ENCODE peak calls at places on chromosomes 12 and 14, in four cellular contexts. One of them, this sample, is unnamed.

GRCh38 chr12:108302471-108303311 is 36.4 kb downstream of the CMKLR1 start:
- DNase-seq in astrocyte of the spinal cord: peak; percentile 80
- DNase-seq in foreskin fibroblast: peak; percentile 40
- DNase-seq in colonic mucosa: peak; percentile 35
- DNase-seq in this sample: peak; percentile 63

GRCh38 chr14:52729925-52730707 is at the start of gene STYX:
- DNase-seq in astrocyte of the spinal cord: peak; percentile 99
- DNase-seq in foreskin fibroblast: peak; percentile 100
- DNase-seq in colonic mucosa: peak; percentile 99
- DNase-seq in this sample: peak; percentile 99

GRCh38 chr14:24964048-24964447 is 85.9 kb downstream of the STXBP6 start:
- DNase-seq in astrocyte of the spinal cord: no peak
- DNase-seq in foreskin fibroblast: no peak
- DNase-seq in colonic mucosa: no peak
- DNase-seq in this sample: no peak

GRCh38 chr12:185197-185955 is 28.6 kb downstream of the SLC6A12 start:
- DNase-seq in astrocyte of the spinal cord: no peak
- DNase-seq in foreskin fibroblast: no peak
- DNase-seq in colonic mucosa: no peak
- DNase-seq in this sample: no peak

GRCh38 chr12:58413794-58414193 is 472.4 kb downstream of the ATP23 start:
- DNase-seq in astrocyte of the spinal cord: peak; percentile 75
- DNase-seq in foreskin fibroblast: peak; percentile 54
- DNase-seq in colonic mucosa: no peak
- DNase-seq in this sample: peak; percentile 66

GRCh38 chr12:100955139-100955538 is 160.6 kb downstream of the ANO4 start:
- DNase-seq in astrocyte of the spinal cord: peak; percentile 90
- DNase-seq in foreskin fibroblast: peak; percentile 30
- DNase-seq in colonic mucosa: no peak
- DNase-seq in this sample: peak; percentile 79

GRCh38 chr14:97580923-97581495 is 783.8 kb downstream of the VRK1 start:
- DNase-seq in astrocyte of the spinal cord: no peak
- DNase-seq in foreskin fibroblast: no peak
- DNase-seq in colonic mucosa: no peak
- DNase-seq in this sample: no peak

GRCh38 chr12:83320350-83320749 is 633.6 kb downstream of the TMTC2 start:
- DNase-seq in astrocyte of the spinal cord: no peak
- DNase-seq in foreskin fibroblast: no peak
- DNase-seq in colonic mucosa: no peak
- DNase-seq in this sample: no peak

GRCh38 chr12:5102806-5103205 is 59.1 kb downstream of the KCNA5 start:
- DNase-seq in astrocyte of the spinal cord: no peak
- DNase-seq in foreskin fibroblast: peak; percentile 24
- DNase-seq in colonic mucosa: no peak
- DNase-seq in this sample: no peak

GRCh38 chr12:112007945-112008344 is 5.0 kb downstream of the TMEM116 start:
- DNase-seq in astrocyte of the spinal cord: no peak
- DNase-seq in foreskin fibroblast: no peak
- DNase-seq in colonic mucosa: no peak
- DNase-seq in this sample: peak; percentile 33

GRCh38 chr14:63286071-63286470 is 32.7 kb downstream of the GPHB5 start:
- DNase-seq in astrocyte of the spinal cord: no peak
- DNase-seq in foreskin fibroblast: no peak
- DNase-seq in colonic mucosa: no peak
- DNase-seq in this sample: no peak

GRCh38 chr14:96055065-96055752 is 16.0 kb downstream of the C14orf132 start:
- DNase-seq in astrocyte of the spinal cord: peak; percentile 31
- DNase-seq in foreskin fibroblast: peak; percentile 61
- DNase-seq in colonic mucosa: no peak
- DNase-seq in this sample: peak; percentile 68

GRCh38 chr12:2834581-2835491 is at the start of gene NRIP2:
- DNase-seq in astrocyte of the spinal cord: peak; percentile 68
- DNase-seq in foreskin fibroblast: peak; percentile 64
- DNase-seq in colonic mucosa: no peak
- DNase-seq in this sample: peak; percentile 74

GRCh38 chr14:22232486-22232885 is 356.5 kb downstream of the DAD1 start:
- DNase-seq in astrocyte of the spinal cord: no peak
- DNase-seq in foreskin fibroblast: no peak
- DNase-seq in colonic mucosa: no peak
- DNase-seq in this sample: no peak

GRCh38 chr14:40760703-40761102 is 846.0 kb upstream of the LRFN5 start:
- DNase-seq in astrocyte of the spinal cord: no peak
- DNase-seq in foreskin fibroblast: no peak
- DNase-seq in colonic mucosa: no peak
- DNase-seq in this sample: no peak

GRCh38 chr14:94427016-94427613 is 25.5 kb downstream of the SERPINA11 start:
- DNase-seq in astrocyte of the spinal cord: no peak
- DNase-seq in foreskin fibroblast: no peak
- DNase-seq in colonic mucosa: no peak
- DNase-seq in this sample: no peak

GRCh38 chr14:99755629-99756603 is 37.3 kb upstream of the EML1 start:
- DNase-seq in astrocyte of the spinal cord: peak; percentile 96
- DNase-seq in foreskin fibroblast: peak; percentile 98
- DNase-seq in colonic mucosa: peak; percentile 64
- DNase-seq in this sample: peak; percentile 95

GRCh38 chr12:2152134-2152533 is 99.3 kb downstream of the CACNA1C start:
- DNase-seq in astrocyte of the spinal cord: no peak
- DNase-seq in foreskin fibroblast: no peak
- DNase-seq in colonic mucosa: no peak
- DNase-seq in this sample: no peak

GRCh38 chr14:100623557-100623956 is 36.3 kb upstream of the BEGAIN start:
- DNase-seq in astrocyte of the spinal cord: no peak
- DNase-seq in foreskin fibroblast: no peak
- DNase-seq in colonic mucosa: no peak
- DNase-seq in this sample: no peak

GRCh38 chr12:125493704-125494308 is 428.6 kb downstream of the AACS start:
- DNase-seq in astrocyte of the spinal cord: no peak
- DNase-seq in foreskin fibroblast: no peak
- DNase-seq in colonic mucosa: no peak
- DNase-seq in this sample: no peak

GRCh38 chr12:87820524-87821194 is 208.5 kb downstream of the C12orf50 start:
- DNase-seq in astrocyte of the spinal cord: peak; percentile 78
- DNase-seq in foreskin fibroblast: peak; percentile 29
- DNase-seq in colonic mucosa: no peak
- DNase-seq in this sample: peak; percentile 91

GRCh38 chr12:104951759-104952509 is 6.2 kb downstream of the SLC41A2 start:
- DNase-seq in astrocyte of the spinal cord: peak; percentile 59
- DNase-seq in foreskin fibroblast: peak; percentile 61
- DNase-seq in colonic mucosa: no peak
- DNase-seq in this sample: peak; percentile 75

GRCh38 chr14:94752575-94752974 is 17.3 kb downstream of the GSC start:
- DNase-seq in astrocyte of the spinal cord: no peak
- DNase-seq in foreskin fibroblast: no peak
- DNase-seq in colonic mucosa: no peak
- DNase-seq in this sample: no peak

GRCh38 chr14:35712466-35712865 is 96.6 kb downstream of the RALGAPA1 start:
- DNase-seq in astrocyte of the spinal cord: no peak
- DNase-seq in foreskin fibroblast: no peak
- DNase-seq in colonic mucosa: no peak
- DNase-seq in this sample: no peak

GRCh38 chr14:68844210-68844545 is 51.3 kb upstream of the ZFP36L1 start:
- DNase-seq in astrocyte of the spinal cord: no peak
- DNase-seq in foreskin fibroblast: no peak
- DNase-seq in colonic mucosa: no peak
- DNase-seq in this sample: no peak
- H3K4me3 ChIP-seq in astrocyte of the spinal cord: no peak overlapping the region
- H3K4me3 ChIP-seq in foreskin fibroblast: no peak overlapping the region
- H3K4me3 ChIP-seq in colonic mucosa: no peak overlapping the region
- H3K4me3 ChIP-seq in this sample: no peak overlapping the region

DNA sequence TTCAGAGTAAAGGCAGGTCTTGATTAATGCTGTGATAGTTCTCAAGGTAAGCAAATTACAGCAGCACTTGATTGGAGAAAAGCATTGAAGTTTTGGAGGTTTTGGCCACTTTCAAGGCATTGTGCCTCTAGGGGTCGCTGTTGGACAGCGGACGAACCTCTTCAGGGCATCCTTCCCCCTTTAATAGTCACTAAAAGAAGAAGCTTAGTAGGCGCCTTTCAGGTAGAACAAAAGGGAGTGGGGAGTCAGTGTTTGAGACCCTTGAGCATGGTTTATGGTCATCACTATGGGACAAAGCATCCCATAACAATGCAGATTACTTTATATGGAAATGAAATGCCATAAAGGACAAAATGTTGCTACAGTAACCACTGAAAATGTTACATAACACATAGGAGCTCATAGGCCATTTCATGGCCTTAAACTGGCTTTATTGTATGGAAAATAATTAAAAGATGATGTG is 199.5 kb upstream of the DCN start:
- DNase-seq in astrocyte of the spinal cord: peak; percentile 86
- DNase-seq in foreskin fibroblast: peak; percentile 92
- DNase-seq in colonic mucosa: peak; percentile 90
- DNase-seq in this sample: peak; percentile 90
- TF ChIP-seq CTCF in astrocyte of the spinal cord: peak; percentile 83
- TF ChIP-seq CTCF in foreskin fibroblast: peak; percentile 81
- TF ChIP-seq CTCF in colonic mucosa: peak; percentile 76
- TF ChIP-seq CTCF in this sample: peak; percentile 95

GRCh38 chr14:50002926-50003212 is 110.0 kb downstream of the ARF6 start:
- DNase-seq in astrocyte of the spinal cord: no peak
- DNase-seq in foreskin fibroblast: no peak
- DNase-seq in colonic mucosa: no peak
- DNase-seq in this sample: no peak
- H3K4me3 ChIP-seq in astrocyte of the spinal cord: peak overlapping the region; percentile 31
- H3K4me3 ChIP-seq in foreskin fibroblast: peak overlapping the region; percentile 64
- H3K4me3 ChIP-seq in colonic mucosa: peak overlapping the region; percentile 39
- H3K4me3 ChIP-seq in this sample: peak overlapping the region; percentile 57

DNA sequence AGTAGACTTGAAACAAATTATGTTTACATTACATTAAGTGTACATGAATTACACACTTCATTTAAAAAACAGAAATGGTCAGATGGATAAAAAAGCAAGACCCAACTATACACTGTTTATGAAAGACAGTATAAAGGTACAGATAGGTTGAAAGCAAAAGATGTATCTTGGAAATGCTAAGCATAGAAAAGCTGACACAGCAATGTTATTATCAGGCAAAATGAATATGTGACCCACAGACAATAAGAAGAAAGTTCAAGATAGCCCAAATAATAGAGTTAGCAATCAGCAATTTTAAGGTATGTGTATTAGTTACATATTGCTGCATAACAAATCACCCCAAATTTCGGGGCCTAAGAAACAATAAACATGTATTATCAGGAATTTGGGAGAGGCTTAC is 153.5 kb downstream of the DHRS2 start:
- DNase-seq in astrocyte of the spinal cord: no peak
- DNase-seq in foreskin fibroblast: no peak
- DNase-seq in colonic mucosa: no peak
- DNase-seq in this sample: no peak
- TF ChIP-seq CTCF in astrocyte of the spinal cord: no peak
- TF ChIP-seq CTCF in foreskin fibroblast: no peak
- TF ChIP-seq CTCF in colonic mucosa: no peak
- TF ChIP-seq CTCF in this sample: no peak

GRCh38 chr14:23630687-23631086 is 5.5 kb upstream of the DHRS2 start:
- DNase-seq in astrocyte of the spinal cord: no peak
- DNase-seq in foreskin fibroblast: no peak
- DNase-seq in colonic mucosa: no peak
- DNase-seq in this sample: no peak

GRCh38 chr14:23629831-23630396 is 6.2 kb upstream of the DHRS2 start:
- DNase-seq in astrocyte of the spinal cord: no peak
- DNase-seq in foreskin fibroblast: no peak
- DNase-seq in colonic mucosa: no peak
- DNase-seq in this sample: no peak

GRCh38 chr14:23632461-23633159 is 3.6 kb upstream of the DHRS2 start:
- DNase-seq in astrocyte of the spinal cord: no peak
- DNase-seq in foreskin fibroblast: no peak
- DNase-seq in colonic mucosa: no peak
- DNase-seq in this sample: no peak

GRCh38 chr14:23631702-23632460 is 4.3 kb upstream of the DHRS2 start:
- DNase-seq in astrocyte of the spinal cord: peak; percentile 72
- DNase-seq in foreskin fibroblast: peak; percentile 90
- DNase-seq in colonic mucosa: peak; percentile 83
- DNase-seq in this sample: peak; percentile 94

DNA sequence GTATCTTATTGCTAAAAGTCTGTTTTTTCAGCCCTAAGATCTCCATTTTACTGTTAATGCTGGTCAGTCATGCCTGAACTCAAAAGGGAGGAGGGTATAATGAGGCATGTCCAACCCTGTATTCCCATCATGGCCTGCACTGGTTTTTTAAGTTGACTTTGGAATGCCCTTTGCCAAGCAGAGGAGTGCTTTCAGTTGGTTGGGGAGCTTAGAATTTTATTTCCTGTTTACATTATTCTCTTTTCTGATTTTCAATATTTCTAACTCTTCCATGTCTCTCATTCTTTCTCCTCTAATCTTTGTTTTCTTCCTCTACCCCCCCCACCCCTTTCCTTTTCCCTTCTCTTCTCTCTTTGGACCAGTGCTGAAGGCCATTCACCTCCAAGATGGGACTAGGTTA is 4.9 kb upstream of the DHRS2 start:
- DNase-seq in astrocyte of the spinal cord: no peak
- DNase-seq in foreskin fibroblast: no peak
- DNase-seq in colonic mucosa: no peak
- DNase-seq in this sample: no peak
- H3K4me3 ChIP-seq in astrocyte of the spinal cord: no peak overlapping the region
- H3K4me3 ChIP-seq in foreskin fibroblast: no peak overlapping the region
- H3K4me3 ChIP-seq in colonic mucosa: no peak overlapping the region
- H3K4me3 ChIP-seq in this sample: no peak overlapping the region

GRCh38 chr12:117236456-117237001 is 46.3 kb upstream of the FBXO21 start:
- DNase-seq in astrocyte of the spinal cord: peak; percentile 67
- DNase-seq in foreskin fibroblast: peak; percentile 59
- DNase-seq in colonic mucosa: peak; percentile 85
- DNase-seq in this sample: peak; percentile 53
- TF ChIP-seq CTCF in astrocyte of the spinal cord: peak; percentile 82
- TF ChIP-seq CTCF in foreskin fibroblast: peak; percentile 90
- TF ChIP-seq CTCF in colonic mucosa: peak; percentile 68
- TF ChIP-seq CTCF in this sample: peak; percentile 66